ENCODE peak calls at places on chromosomes 7 and 10, in ten cellular contexts. E, H, A, R, J, U, P, C, O and S are unnamed samples.

GRCh38 chr7:154863766-154864530 is 139.0 kb downstream of the PAXIP1 start:
- DNase-seq in C (no peak), A (no peak), H (no peak), U (no peak), E (no peak), J (no peak), O (no peak), P (no peak), R (no peak), S (no peak)

GRCh38 chr7:46838463-46838862 is 743.4 kb downstream of the TNS3 start:
- DNase-seq in A (no peak), E (no peak), U (no peak), C (no peak), J (no peak), R (no peak), P (no peak), O (no peak), H (no peak), S (no peak)

GRCh38 chr7:99500637-99501009 is 542 bp upstream of the ZNF394 start:
- DNase-seq in E (no peak), C (no peak), R (no peak), P (no peak), O (no peak), U (no peak), A (no peak), H (no peak), J (no peak), S (no peak)

GRCh38 chr7:85074016-85074415 is 112.8 kb downstream of the SEMA3D start:
- DNase-seq in A (no peak), H (no peak), U (no peak), E (no peak), P (no peak), J (no peak), C (no peak), O (no peak), R (no peak), S (no peak)

GRCh38 chr7:108166687-108167086 is 36.5 kb upstream of the LAMB4 start:
- DNase-seq in J (no peak), C (no peak), P (no peak), U (no peak), R (no peak), H (no peak), E (no peak), O (no peak), A (no peak), S (no peak)

GRCh38 chr7:114130860-114131259 is 212.1 kb upstream of the PPP1R3A start:
- DNase-seq in R (no peak), E (no peak), A (no peak), C (no peak), H (no peak), J (no peak), O (no peak), P (no peak), U (no peak), S (no peak)

GRCh38 chr10:4663162-4663992 is 162.6 kb upstream of the AKR1E2 start:
- DNase-seq in A (peak), R (peak), E (peak), U (no peak), O (peak), J (peak), C (no peak), H (no peak), P (peak), S (no peak)

GRCh38 chr10:83012866-83013265 is 1126.4 kb upstream of the GHITM start:
- DNase-seq in E (no peak), O (peak), C (no peak), H (no peak), U (no peak), J (no peak), P (no peak), R (no peak), A (no peak), S (no peak)

GRCh38 chr7:127251458-127252379 is 1.0 kb downstream of the GRM8 start:
- DNase-seq in U (peak), O (peak), C (no peak), A (no peak), R (no peak), H (no peak), P (no peak), J (peak), E (no peak), S (no peak)

GRCh38 chr10:57849726-57850357 is 417.9 kb downstream of the IPMK start:
- DNase-seq in E (no peak), H (no peak), O (peak), J (no peak), C (no peak), P (no peak), U (no peak), A (no peak), R (no peak), S (no peak)

GRCh38 chr10:73459683-73460314 is 26.4 kb upstream of the MSS51 start:
- DNase-seq in E (no peak), A (no peak), R (no peak), U (no peak), O (no peak), J (no peak), H (no peak), C (no peak), P (no peak), S (no peak)

GRCh38 chr7:121369462-121369861 is 26.6 kb downstream of the FAM3C start:
- DNase-seq in P (no peak), E (no peak), R (no peak), J (no peak), O (peak), H (no peak), C (no peak), A (no peak), U (no peak), S (no peak)

GRCh38 chr10:75395171-75395954 is 6.2 kb downstream of the ZNF503 start:
- DNase-seq in O (peak), A (no peak), H (peak), U (no peak), C (no peak), P (no peak), J (peak), R (no peak), E (peak), S (peak)

GRCh38 chr7:78576196-78576595 is 777.6 kb downstream of the PHTF2 start:
- DNase-seq in C (no peak), E (no peak), U (no peak), A (no peak), H (no peak), R (no peak), J (no peak), O (no peak), P (no peak), S (no peak)

GRCh38 chr10:117860823-117861222 is 185.9 kb downstream of the RAB11FIP2 start:
- DNase-seq in J (no peak), E (no peak), R (no peak), H (no peak), C (no peak), U (no peak), P (no peak), A (peak), O (no peak), S (no peak)

DNA sequence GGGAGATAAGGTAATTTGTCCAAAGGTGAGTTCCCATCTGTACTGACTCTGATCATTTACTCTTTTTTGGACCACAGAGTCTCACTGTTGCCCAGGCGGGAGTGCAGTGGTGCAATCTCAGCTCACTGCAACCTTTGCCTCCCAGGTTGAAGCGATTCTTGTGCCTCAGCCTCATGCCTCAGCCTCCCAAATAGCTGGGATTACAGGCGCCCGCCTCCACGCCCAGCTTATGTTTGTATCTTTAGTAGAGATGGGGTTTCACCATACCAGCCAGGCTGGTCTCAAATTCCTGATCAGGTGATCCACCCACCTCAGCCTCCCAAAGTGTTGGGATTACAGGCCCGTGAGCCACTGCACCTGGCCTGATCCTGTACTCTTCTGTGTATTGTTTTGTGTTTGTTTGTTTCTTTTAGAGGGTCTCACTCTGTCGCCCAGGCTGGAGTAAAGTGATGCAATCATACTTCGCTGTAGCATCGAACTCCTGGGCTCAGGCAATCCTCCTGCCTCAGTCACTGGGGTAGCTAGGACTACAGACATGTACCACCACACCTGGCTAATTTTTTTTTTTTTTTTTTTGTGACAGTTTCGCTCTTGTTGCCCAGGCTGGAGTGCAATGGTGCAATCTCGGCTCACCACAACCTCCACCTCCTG is 2.4 kb downstream of the NOLC1 start:
- DNase-seq in J (no peak), E (no peak), A (no peak), U (no peak), C (no peak), O (no peak), R (no peak), P (no peak), H (peak), S (no peak)
- H3K27ac ChIP-seq in J (no peak), E (no peak), A (no peak), U (no peak), C (no peak), O (no peak), R (no peak), P (no peak), H (no peak), S (no peak)

DNA sequence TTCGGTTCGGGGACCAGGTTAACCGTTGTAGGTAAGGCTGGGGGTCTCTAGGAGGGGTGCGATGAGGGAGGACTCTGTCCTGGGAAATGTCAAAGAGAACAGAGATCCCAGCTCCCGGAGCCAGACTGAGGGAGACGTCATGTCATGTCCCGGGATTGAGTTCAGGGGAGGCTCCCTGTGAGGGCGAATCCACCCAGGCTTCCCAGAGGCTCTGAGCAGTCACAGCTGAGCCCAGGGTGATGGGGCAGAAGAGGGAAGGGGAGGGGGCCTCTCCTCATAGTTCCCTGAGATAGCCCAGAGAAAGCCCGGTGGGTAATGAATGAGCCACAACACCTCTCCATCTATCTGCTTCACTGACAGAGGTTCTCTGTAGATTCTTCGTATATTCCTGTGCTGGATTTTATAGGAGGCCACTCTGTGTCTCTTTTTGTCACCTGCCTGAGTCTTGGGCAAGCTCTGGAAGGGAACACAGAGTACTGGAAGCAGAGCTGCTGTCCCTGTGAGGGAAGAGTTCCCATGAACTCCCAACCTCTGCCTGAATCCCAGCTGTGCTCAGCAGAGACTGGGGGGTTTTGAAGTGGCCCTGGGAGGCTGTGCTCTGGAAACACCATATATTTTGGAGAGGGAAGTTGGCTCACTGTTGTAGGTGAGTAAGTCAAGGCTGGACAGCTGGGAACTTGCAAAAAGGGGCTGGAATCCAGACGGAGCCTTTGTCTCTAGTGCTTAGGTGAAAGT is 16.4 kb downstream of the PRSS2 start:
- DNase-seq in O (no peak), A (no peak), C (no peak), U (no peak), P (no peak), J (no peak), E (no peak), H (no peak), R (no peak), S (no peak)
- H3K4me3 ChIP-seq in O (no peak), A (no peak), C (peak), U (peak), P (no peak), J (no peak), E (no peak), H (no peak), R (no peak), S (no peak)

GRCh38 chr7:145092766-145093165 is 256.9 kb upstream of the TPK1 start:
- DNase-seq in J (no peak), A (no peak), H (no peak), P (no peak), E (no peak), R (no peak), U (no peak), C (no peak), O (no peak), S (no peak)
- H3K27ac ChIP-seq in J (no peak), A (no peak), H (no peak), P (no peak), E (no peak), R (no peak), U (no peak), C (no peak), O (no peak), S (no peak)

GRCh38 chr10:68562666-68563522 is 2.8 kb downstream of the TET1 start:
- DNase-seq in R (no peak), U (no peak), J (no peak), O (peak), E (no peak), A (no peak), C (no peak), P (no peak), H (no peak), S (no peak)
- H3K4me3 ChIP-seq in R (peak), U (no peak), J (no peak), O (peak), E (peak), A (no peak), C (no peak), P (no peak), H (peak), S (peak)